ENCODE peak calls at places on chromosomes 6 and 20, in six cellular contexts. One of them, this sample, is unnamed.
A peak's percentile ranks its signal among the peaks of the same experiment; 100 is the strongest.

GRCh38 chr20:17580905-17581304 is 11.0 kb downstream of the DSTN start:
- DNase-seq in PC-3: no peak
- DNase-seq in GM23338: no peak
- DNase-seq in OCI-LY7: no peak
- DNase-seq in hepatocyte: no peak
- DNase-seq in SK-N-SH: no peak
- DNase-seq in this sample: no peak

GRCh38 chr6:158808918-158809678 is 10.1 kb downstream of the EZR start:
- DNase-seq in PC-3: no peak
- DNase-seq in GM23338: no peak
- DNase-seq in OCI-LY7: peak; percentile 97
- DNase-seq in hepatocyte: no peak
- DNase-seq in SK-N-SH: no peak
- DNase-seq in this sample: no peak

GRCh38 chr6:90098025-90098474 is 198.6 kb downstream of the BACH2 start:
- DNase-seq in PC-3: peak; percentile 58
- DNase-seq in GM23338: no peak
- DNase-seq in OCI-LY7: no peak
- DNase-seq in hepatocyte: peak; percentile 66
- DNase-seq in SK-N-SH: no peak
- DNase-seq in this sample: no peak

GRCh38 chr6:137678451-137678850 is 184.3 kb upstream of the OLIG3 start:
- DNase-seq in PC-3: no peak
- DNase-seq in GM23338: no peak
- DNase-seq in OCI-LY7: no peak
- DNase-seq in hepatocyte: no peak
- DNase-seq in SK-N-SH: no peak
- DNase-seq in this sample: no peak

GRCh38 chr20:53580376-53581111 is 13.1 kb downstream of the ZNF217 start:
- DNase-seq in PC-3: peak; percentile 70
- DNase-seq in GM23338: no peak
- DNase-seq in OCI-LY7: no peak
- DNase-seq in hepatocyte: no peak
- DNase-seq in SK-N-SH: no peak
- DNase-seq in this sample: no peak

GRCh38 chr20:64256282-64256947 is 867 bp downstream of the PCMTD2 start:
- DNase-seq in PC-3: no peak
- DNase-seq in GM23338: no peak
- DNase-seq in OCI-LY7: no peak
- DNase-seq in hepatocyte: no peak
- DNase-seq in SK-N-SH: no peak
- DNase-seq in this sample: peak; percentile 14

GRCh38 chr6:15317934-15318902 is 72.3 kb downstream of the JARID2 start:
- DNase-seq in PC-3: no peak
- DNase-seq in GM23338: no peak
- DNase-seq in OCI-LY7: no peak
- DNase-seq in hepatocyte: no peak
- DNase-seq in SK-N-SH: no peak
- DNase-seq in this sample: peak; percentile 68

GRCh38 chr6:44034391-44034861 is 92.8 kb downstream of the MRPL14 start:
- DNase-seq in PC-3: peak; percentile 84
- DNase-seq in GM23338: no peak
- DNase-seq in OCI-LY7: no peak
- DNase-seq in hepatocyte: no peak
- DNase-seq in SK-N-SH: no peak
- DNase-seq in this sample: no peak

GRCh38 chr6:122695188-122695587 is 84.3 kb upstream of the FABP7 start:
- DNase-seq in PC-3: no peak
- DNase-seq in GM23338: no peak
- DNase-seq in OCI-LY7: no peak
- DNase-seq in hepatocyte: no peak
- DNase-seq in SK-N-SH: no peak
- DNase-seq in this sample: no peak

GRCh38 chr20:59988141-59988540 is 29.9 kb downstream of the CDH26 start:
- DNase-seq in PC-3: peak; percentile 97
- DNase-seq in GM23338: no peak
- DNase-seq in OCI-LY7: no peak
- DNase-seq in hepatocyte: peak; percentile 62
- DNase-seq in SK-N-SH: no peak
- DNase-seq in this sample: no peak

GRCh38 chr6:144064831-144065668 is 30.3 kb downstream of the SF3B5 start:
- DNase-seq in PC-3: no peak
- DNase-seq in GM23338: peak; percentile 30
- DNase-seq in OCI-LY7: peak; percentile 13
- DNase-seq in hepatocyte: peak; percentile 7
- DNase-seq in SK-N-SH: no peak
- DNase-seq in this sample: peak; percentile 56

GRCh38 chr6:105209950-105210706 is 30.3 kb upstream of the POPDC3 start:
- DNase-seq in PC-3: peak; percentile 88
- DNase-seq in GM23338: no peak
- DNase-seq in OCI-LY7: no peak
- DNase-seq in hepatocyte: no peak
- DNase-seq in SK-N-SH: no peak
- DNase-seq in this sample: no peak

GRCh38 chr6:162845972-162846371 is 118.2 kb downstream of the PACRG start:
- DNase-seq in PC-3: no peak
- DNase-seq in GM23338: no peak
- DNase-seq in OCI-LY7: no peak
- DNase-seq in hepatocyte: no peak
- DNase-seq in SK-N-SH: no peak
- DNase-seq in this sample: peak; percentile 18

GRCh38 chr6:34535646-34536045 is 20.5 kb downstream of the SPDEF start:
- DNase-seq in PC-3: no peak
- DNase-seq in GM23338: no peak
- DNase-seq in OCI-LY7: no peak
- DNase-seq in hepatocyte: no peak
- DNase-seq in SK-N-SH: no peak
- DNase-seq in this sample: no peak

GRCh38 chr20:51758978-51759544 is 9.1 kb downstream of the ATP9A start:
- DNase-seq in PC-3: no peak
- DNase-seq in GM23338: no peak
- DNase-seq in OCI-LY7: no peak
- DNase-seq in hepatocyte: no peak
- DNase-seq in SK-N-SH: no peak
- DNase-seq in this sample: no peak

GRCh38 chr20:48371211-48371610 is 456.6 kb downstream of the PREX1 start:
- DNase-seq in PC-3: no peak
- DNase-seq in GM23338: no peak
- DNase-seq in OCI-LY7: no peak
- DNase-seq in hepatocyte: no peak
- DNase-seq in SK-N-SH: no peak
- DNase-seq in this sample: no peak

GRCh38 chr6:52157301-52157930 is 28.8 kb upstream of the IL17A start:
- DNase-seq in PC-3: peak; percentile 81
- DNase-seq in GM23338: no peak
- DNase-seq in OCI-LY7: no peak
- DNase-seq in hepatocyte: no peak
- DNase-seq in SK-N-SH: no peak
- DNase-seq in this sample: no peak

GRCh38 chr20:58026361-58026760 is 202.1 kb downstream of the ANKRD60 start:
- DNase-seq in PC-3: no peak
- DNase-seq in GM23338: no peak
- DNase-seq in OCI-LY7: no peak
- DNase-seq in hepatocyte: no peak
- DNase-seq in SK-N-SH: no peak
- DNase-seq in this sample: no peak

GRCh38 chr6:135075018-135075417 is 20.4 kb upstream of the HBS1L start:
- DNase-seq in PC-3: no peak
- DNase-seq in GM23338: peak; percentile 49
- DNase-seq in OCI-LY7: no peak
- DNase-seq in hepatocyte: no peak
- DNase-seq in SK-N-SH: no peak
- DNase-seq in this sample: no peak
- TF ChIP-seq CTCF in PC-3: no peak
- TF ChIP-seq CTCF in GM23338: peak; percentile 52
- TF ChIP-seq CTCF in OCI-LY7: peak; percentile 45
- TF ChIP-seq CTCF in hepatocyte: no peak
- TF ChIP-seq CTCF in SK-N-SH: no peak
- TF ChIP-seq CTCF in this sample: peak; percentile 6

GRCh38 chr6:12336121-12336971 is 46.2 kb downstream of the EDN1 start:
- DNase-seq in PC-3: no peak
- DNase-seq in GM23338: no peak
- DNase-seq in OCI-LY7: no peak
- DNase-seq in hepatocyte: no peak
- DNase-seq in SK-N-SH: no peak
- DNase-seq in this sample: peak; percentile 23

GRCh38 chr6:12335717-12336116 is 45.6 kb downstream of the EDN1 start:
- DNase-seq in PC-3: no peak
- DNase-seq in GM23338: no peak
- DNase-seq in OCI-LY7: no peak
- DNase-seq in hepatocyte: no peak
- DNase-seq in SK-N-SH: no peak
- DNase-seq in this sample: no peak

GRCh38 chr6:12331951-12332749 is 42.0 kb downstream of the EDN1 start:
- DNase-seq in PC-3: peak; percentile 53
- DNase-seq in GM23338: no peak
- DNase-seq in OCI-LY7: no peak
- DNase-seq in hepatocyte: peak; percentile 80
- DNase-seq in SK-N-SH: no peak
- DNase-seq in this sample: no peak

GRCh38 chr6:12334524-12335130 is 44.5 kb downstream of the EDN1 start:
- DNase-seq in PC-3: peak; percentile 49
- DNase-seq in GM23338: no peak
- DNase-seq in OCI-LY7: no peak
- DNase-seq in hepatocyte: no peak
- DNase-seq in SK-N-SH: no peak
- DNase-seq in this sample: no peak

DNA sequence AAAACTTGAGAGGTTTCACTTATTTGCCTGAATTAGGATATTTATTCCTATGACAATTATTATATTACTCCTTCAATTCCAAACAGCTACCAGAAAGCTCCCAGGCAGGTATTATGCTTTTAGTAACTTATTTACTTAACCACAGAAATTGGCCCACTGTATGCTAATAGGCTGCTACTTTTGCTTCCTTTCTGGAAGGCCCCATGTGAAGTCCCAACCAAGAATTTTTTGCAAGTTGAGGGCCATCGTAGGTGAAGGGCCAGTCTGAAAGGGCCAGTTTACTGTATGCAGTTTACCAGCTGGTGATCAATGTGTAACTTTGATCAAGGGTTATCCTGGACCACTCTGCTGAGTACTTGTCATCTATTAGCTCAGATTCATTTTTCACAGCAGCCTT is 45.0 kb downstream of the EDN1 start:
- DNase-seq in PC-3: no peak
- DNase-seq in GM23338: no peak
- DNase-seq in OCI-LY7: no peak
- DNase-seq in hepatocyte: no peak
- DNase-seq in SK-N-SH: no peak
- DNase-seq in this sample: no peak
- TF ChIP-seq EZH2phosphoT487 in PC-3: no peak
- TF ChIP-seq EZH2phosphoT487 in GM23338: no peak
- TF ChIP-seq EZH2phosphoT487 in OCI-LY7: no peak
- TF ChIP-seq EZH2phosphoT487 in hepatocyte: no peak
- TF ChIP-seq EZH2phosphoT487 in SK-N-SH: no peak
- TF ChIP-seq EZH2phosphoT487 in this sample: no peak

GRCh38 chr6:53547815-53548496 is 3.1 kb upstream of the GCLC start:
- DNase-seq in PC-3: peak; percentile 97
- DNase-seq in GM23338: peak; percentile 97
- DNase-seq in OCI-LY7: peak; percentile 96
- DNase-seq in hepatocyte: peak; percentile 98
- DNase-seq in SK-N-SH: peak; percentile 95
- DNase-seq in this sample: peak; percentile 94
- TF ChIP-seq CTCF in PC-3: no peak
- TF ChIP-seq CTCF in GM23338: no peak
- TF ChIP-seq CTCF in OCI-LY7: no peak
- TF ChIP-seq CTCF in hepatocyte: no peak
- TF ChIP-seq CTCF in SK-N-SH: no peak
- TF ChIP-seq CTCF in this sample: no peak

GRCh38 chr6:28212510-28213212 is 12.4 kb upstream of the ZSCAN9 start:
- DNase-seq in PC-3: peak; percentile 95
- DNase-seq in GM23338: peak; percentile 81
- DNase-seq in OCI-LY7: peak; percentile 2
- DNase-seq in hepatocyte: peak; percentile 62
- DNase-seq in SK-N-SH: peak; percentile 33
- DNase-seq in this sample: peak; percentile 78
- TF ChIP-seq EZH2phosphoT487 in PC-3: no peak
- TF ChIP-seq EZH2phosphoT487 in GM23338: no peak
- TF ChIP-seq EZH2phosphoT487 in OCI-LY7: no peak
- TF ChIP-seq EZH2phosphoT487 in hepatocyte: no peak
- TF ChIP-seq EZH2phosphoT487 in SK-N-SH: no peak
- TF ChIP-seq EZH2phosphoT487 in this sample: no peak

GRCh38 chr6:166545156-166545555 is 41.3 kb downstream of the RAMACL start:
- DNase-seq in PC-3: no peak
- DNase-seq in GM23338: no peak
- DNase-seq in OCI-LY7: no peak
- DNase-seq in hepatocyte: no peak
- DNase-seq in SK-N-SH: no peak
- DNase-seq in this sample: no peak
- TF ChIP-seq CTCF in PC-3: no peak
- TF ChIP-seq CTCF in GM23338: no peak
- TF ChIP-seq CTCF in OCI-LY7: no peak
- TF ChIP-seq CTCF in hepatocyte: no peak
- TF ChIP-seq CTCF in SK-N-SH: no peak
- TF ChIP-seq CTCF in this sample: no peak

GRCh38 chr6:24919404-24919892 is 16.3 kb downstream of the RIPOR2 start:
- DNase-seq in PC-3: no peak
- DNase-seq in GM23338: peak; percentile 39
- DNase-seq in OCI-LY7: peak; percentile 96
- DNase-seq in hepatocyte: no peak
- DNase-seq in SK-N-SH: no peak
- DNase-seq in this sample: no peak

GRCh38 chr6:24916496-24916895 is 19.3 kb downstream of the RIPOR2 start:
- DNase-seq in PC-3: no peak
- DNase-seq in GM23338: no peak
- DNase-seq in OCI-LY7: no peak
- DNase-seq in hepatocyte: no peak
- DNase-seq in SK-N-SH: no peak
- DNase-seq in this sample: no peak

GRCh38 chr6:24922854-24923253 is 12.9 kb downstream of the RIPOR2 start:
- DNase-seq in PC-3: no peak
- DNase-seq in GM23338: no peak
- DNase-seq in OCI-LY7: no peak
- DNase-seq in hepatocyte: no peak
- DNase-seq in SK-N-SH: no peak
- DNase-seq in this sample: no peak

GRCh38 chr6:24922174-24922573 is 13.6 kb downstream of the RIPOR2 start:
- DNase-seq in PC-3: no peak
- DNase-seq in GM23338: no peak
- DNase-seq in OCI-LY7: peak; percentile 38
- DNase-seq in hepatocyte: no peak
- DNase-seq in SK-N-SH: no peak
- DNase-seq in this sample: no peak

GRCh38 chr6:24918641-24919403 is 16.9 kb downstream of the RIPOR2 start:
- DNase-seq in PC-3: no peak
- DNase-seq in GM23338: peak; percentile 34
- DNase-seq in OCI-LY7: peak; percentile 65
- DNase-seq in hepatocyte: no peak
- DNase-seq in SK-N-SH: peak; percentile 17
- DNase-seq in this sample: no peak
- TF ChIP-seq EZH2phosphoT487 in PC-3: no peak
- TF ChIP-seq EZH2phosphoT487 in GM23338: no peak
- TF ChIP-seq EZH2phosphoT487 in OCI-LY7: no peak
- TF ChIP-seq EZH2phosphoT487 in hepatocyte: no peak
- TF ChIP-seq EZH2phosphoT487 in SK-N-SH: no peak
- TF ChIP-seq EZH2phosphoT487 in this sample: no peak